ENCODE peak calls at places on chromosome 3, in six cellular contexts. M, K, O, B, F and N are unnamed samples.

GRCh38 chr3:143633816-143634215 is 214.5 kb downstream of the SLC9A9 start:
- DNase-seq in M (no peak), K (no peak), O (no peak), B (no peak), F (no peak), N (no peak)

GRCh38 chr3:192494176-192494575 is 233.2 kb downstream of the FGF12 start:
- DNase-seq in M (no peak), K (no peak), O (no peak), B (no peak), F (no peak), N (no peak)

GRCh38 chr3:189529468-189529867 is 101.7 kb upstream of the TP63 start:
- DNase-seq in M (no peak), K (no peak), O (no peak), B (no peak), F (no peak), N (no peak)

GRCh38 chr3:151430821-151431484 is 29.9 kb downstream of the IGSF10 start:
- DNase-seq in M (no peak), K (no peak), O (no peak), B (no peak), F (no peak), N (no peak)

GRCh38 chr3:39192490-39193092 is at the start of gene XIRP1:
- DNase-seq in M (peak), K (no peak), O (no peak), B (peak), F (no peak), N (no peak)

GRCh38 chr3:39401983-39402382 is 4.5 kb upstream of the RPSA start:
- DNase-seq in M (no peak), K (no peak), O (no peak), B (peak), F (no peak), N (no peak)

GRCh38 chr3:194935061-194935460 is 249.4 kb downstream of the FAM43A start:
- DNase-seq in M (no peak), K (no peak), O (no peak), B (no peak), F (no peak), N (no peak)

GRCh38 chr3:72171461-72171860 is 386.5 kb upstream of the PROK2 start:
- DNase-seq in M (no peak), K (no peak), O (no peak), B (no peak), F (no peak), N (no peak)

GRCh38 chr3:42661593-42662022 is 8.1 kb downstream of the ZBTB47 start:
- DNase-seq in M (no peak), K (no peak), O (no peak), B (no peak), F (no peak), N (no peak)

GRCh38 chr3:108505811-108506210 is 4.6 kb downstream of the MYH15 start:
- DNase-seq in M (no peak), K (no peak), O (no peak), B (no peak), F (no peak), N (no peak)

GRCh38 chr3:193857996-193858395 is 265.0 kb downstream of the OPA1 start:
- DNase-seq in M (no peak), K (no peak), O (no peak), B (peak), F (no peak), N (no peak)

GRCh38 chr3:54424283-54424682 is 301.9 kb downstream of the CACNA2D3 start:
- DNase-seq in M (no peak), K (no peak), O (no peak), B (no peak), F (no peak), N (no peak)

GRCh38 chr3:164537485-164537884 is 540.8 kb downstream of the SI start:
- DNase-seq in M (no peak), K (no peak), O (no peak), B (no peak), F (no peak), N (no peak)

GRCh38 chr3:167095976-167096375 is 284.1 kb downstream of the ZBBX start:
- DNase-seq in M (no peak), K (no peak), O (no peak), B (no peak), F (no peak), N (no peak)

GRCh38 chr3:87435926-87436630 is 159.7 kb upstream of the POU1F1 start:
- DNase-seq in M (no peak), K (no peak), O (no peak), B (no peak), F (no peak), N (no peak)

GRCh38 chr3:142863010-142863787 is 25.7 kb downstream of the PCOLCE2 start:
- DNase-seq in M (no peak), K (no peak), O (no peak), B (no peak), F (no peak), N (no peak)

GRCh38 chr3:89179355-89179997 is 72.1 kb downstream of the EPHA3 start:
- DNase-seq in M (no peak), K (no peak), O (no peak), B (no peak), F (no peak), N (no peak)

GRCh38 chr3:139772539-139773500 is 95.0 kb upstream of the NMNAT3 start:
- DNase-seq in M (no peak), K (no peak), O (no peak), B (peak), F (no peak), N (no peak)

GRCh38 chr3:48430359-48431101 is 644 bp upstream of the PLXNB1 start:
- DNase-seq in M (no peak), K (no peak), O (no peak), B (no peak), F (no peak), N (no peak)

GRCh38 chr3:136195258-136196063 is 674 bp downstream of the MSL2 start:
- DNase-seq in M (peak), K (peak), O (no peak), B (peak), F (peak), N (peak)

GRCh38 chr3:171169866-171170265 is 143.3 kb upstream of the SLC2A2 start:
- DNase-seq in M (no peak), K (no peak), O (no peak), B (no peak), F (no peak), N (no peak)

GRCh38 chr3:2937055-2937454 is 173.1 kb downstream of the IL5RA start:
- DNase-seq in M (no peak), K (no peak), O (no peak), B (no peak), F (no peak), N (no peak)

GRCh38 chr3:108406661-108407206 is 103.7 kb downstream of the MYH15 start:
- DNase-seq in M (no peak), K (peak), O (peak), B (peak), F (no peak), N (no peak)

GRCh38 chr3:127959873-127960272 is 44.8 kb downstream of the KBTBD12 start:
- DNase-seq in M (peak), K (no peak), O (peak), B (peak), F (no peak), N (no peak)

GRCh38 chr3:197256836-197257444 is 41.5 kb downstream of the DLG1 start:
- DNase-seq in M (no peak), K (peak), O (no peak), B (peak), F (no peak), N (no peak)

GRCh38 chr3:50623840-50624474 is 7.0 kb downstream of the MAPKAPK3 start:
- DNase-seq in M (no peak), K (no peak), O (no peak), B (peak), F (no peak), N (no peak)
- H3K27ac ChIP-seq in M (peak), K (peak), O (no peak), B (no peak), F (no peak), N (peak)

DNA sequence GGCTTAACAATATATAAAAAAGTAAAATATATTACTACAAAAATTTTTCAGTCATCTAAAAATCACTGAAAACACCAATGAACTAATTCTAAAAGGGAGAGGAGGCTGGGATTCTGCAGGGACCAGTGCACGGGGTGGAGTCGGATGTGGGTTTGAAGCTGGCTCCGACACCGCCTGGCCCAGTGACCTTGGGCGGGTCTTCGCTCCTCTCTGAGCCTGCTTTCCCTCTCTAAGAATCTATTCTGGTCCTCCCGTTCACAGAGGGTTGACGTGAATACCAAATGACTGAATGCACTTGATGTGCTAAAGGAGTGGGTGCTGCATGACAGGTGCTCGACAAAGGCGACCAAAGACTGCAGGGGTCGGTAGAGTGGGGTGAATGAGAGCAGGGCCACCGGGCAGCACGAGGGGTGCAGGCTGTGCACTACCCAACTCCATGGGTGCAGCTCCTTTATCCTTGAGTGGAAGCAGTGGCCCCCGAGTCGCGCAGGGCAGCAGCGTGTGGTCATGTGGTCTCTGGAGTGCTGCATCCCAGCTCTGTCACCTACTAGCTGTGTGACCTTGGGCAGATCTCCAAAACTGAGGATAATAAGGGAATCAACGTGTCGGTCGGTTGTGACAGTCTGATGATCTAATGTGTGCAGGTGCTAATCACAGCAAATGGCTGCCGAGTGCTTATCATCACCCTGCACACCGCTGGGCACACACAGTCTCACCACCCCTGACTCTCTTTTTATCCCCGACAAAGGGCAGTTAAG is 8.6 kb upstream of the IQSEC1 start:
- DNase-seq in M (peak), K (no peak), O (no peak), B (no peak), F (peak), N (no peak)
- TF ChIP-seq POLR2A in M (no peak), K (no peak), O (no peak), B (no peak), F (no peak), N (no peak)

GRCh38 chr3:4584537-4585249 is 91.5 kb downstream of the ITPR1 start:
- DNase-seq in M (peak), K (no peak), O (no peak), B (peak), F (no peak), N (no peak)
- TF ChIP-seq CTCF in M (peak), K (no peak), O (no peak), B (peak), F (peak), N (no peak)

GRCh38 chr3:66610548-66610909 is 109.7 kb upstream of the LRIG1 start:
- DNase-seq in M (no peak), K (no peak), O (no peak), B (no peak), F (no peak), N (no peak)

GRCh38 chr3:66620185-66620803 is 119.5 kb upstream of the LRIG1 start:
- DNase-seq in M (no peak), K (no peak), O (no peak), B (no peak), F (no peak), N (no peak)

GRCh38 chr3:66618066-66618465 is 117.2 kb upstream of the LRIG1 start:
- DNase-seq in M (no peak), K (no peak), O (no peak), B (peak), F (no peak), N (no peak)

GRCh38 chr3:66617351-66617750 is 116.5 kb upstream of the LRIG1 start:
- DNase-seq in M (no peak), K (no peak), O (no peak), B (no peak), F (no peak), N (no peak)

DNA sequence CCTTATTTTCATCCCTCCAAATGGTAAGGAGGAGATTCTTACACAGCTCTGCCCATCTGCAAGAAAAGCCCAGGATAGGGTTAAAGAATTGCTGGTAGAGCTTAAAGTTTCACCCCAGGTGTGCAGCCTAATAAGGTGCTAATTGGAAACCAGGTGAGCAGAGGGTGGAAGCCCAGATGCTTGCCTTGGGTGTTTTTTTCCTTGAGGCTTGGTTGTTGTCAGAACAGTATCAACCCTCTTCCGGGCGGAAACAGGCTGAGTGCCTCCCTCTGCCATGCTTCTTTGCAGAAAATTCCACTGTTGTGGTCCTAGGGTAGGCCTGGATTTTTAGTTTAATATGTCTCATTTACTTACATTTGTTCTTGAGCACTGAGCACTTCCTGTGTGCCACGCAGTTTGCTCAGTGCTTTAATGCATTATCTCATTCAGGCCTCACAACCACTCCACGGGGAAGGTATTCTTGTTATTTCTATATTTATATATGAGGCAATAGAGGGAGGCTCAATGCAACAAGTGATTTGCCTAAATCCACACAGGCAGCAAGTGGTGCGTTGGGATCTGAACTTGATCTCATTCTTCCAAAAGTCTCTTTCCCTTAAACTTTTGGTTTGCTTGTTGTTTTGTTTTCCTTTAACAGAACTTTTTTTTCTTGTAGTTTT is 115.0 kb upstream of the LRIG1 start:
- DNase-seq in M (no peak), K (no peak), O (no peak), B (peak), F (no peak), N (no peak)
- H3K27ac ChIP-seq in M (peak), K (no peak), O (no peak), B (peak), F (no peak), N (no peak)

GRCh38 chr3:159852821-159853505 is 135.7 kb upstream of the IL12A start:
- DNase-seq in M (peak), K (no peak), O (peak), B (peak), F (no peak), N (no peak)
- TF ChIP-seq POLR2A in M (no peak), K (no peak), O (no peak), B (peak), F (peak), N (peak)

DNA sequence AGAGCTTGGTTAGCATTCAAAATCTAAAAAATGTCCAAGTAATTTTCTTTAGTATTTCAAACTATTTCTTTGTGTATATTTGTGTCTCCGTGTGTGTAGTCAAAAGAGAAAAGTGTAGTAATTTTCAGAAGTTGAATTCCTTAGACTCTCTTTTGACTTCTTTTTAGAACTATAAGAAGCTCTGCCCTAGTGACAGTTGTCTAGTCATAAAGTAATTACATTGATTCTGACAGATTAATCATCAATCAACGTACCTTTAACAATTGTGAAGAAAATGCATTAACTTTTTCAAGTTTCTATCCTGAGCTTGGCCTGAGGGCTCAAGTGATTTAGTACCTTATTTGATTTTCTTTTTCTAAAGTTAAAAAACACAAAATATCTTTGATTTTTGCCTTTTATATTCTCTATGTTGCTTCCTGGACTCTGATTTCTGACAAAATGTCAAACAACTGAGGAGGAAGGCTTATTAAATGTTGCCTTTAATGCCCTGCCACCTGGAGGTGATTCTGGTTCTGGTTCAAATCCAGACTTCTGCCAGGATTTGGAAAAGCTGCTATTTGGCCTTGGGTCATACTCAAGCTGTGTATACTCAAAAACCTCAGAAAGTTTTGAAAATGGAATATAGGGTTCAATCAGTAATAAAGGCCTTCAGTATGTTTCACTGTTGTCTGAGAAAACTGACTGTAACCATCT is 653.6 kb downstream of the NSUN3 start:
- DNase-seq in M (no peak), K (no peak), O (no peak), B (no peak), F (no peak), N (no peak)
- TF ChIP-seq CTCF in M (no peak), K (no peak), O (peak), B (no peak), F (peak), N (no peak)

GRCh38 chr3:185717627-185718330 is 107.1 kb downstream of the IGF2BP2 start:
- DNase-seq in M (no peak), K (no peak), O (no peak), B (no peak), F (no peak), N (no peak)
- H3K27ac ChIP-seq in M (no peak), K (no peak), O (no peak), B (peak), F (no peak), N (peak)

DNA sequence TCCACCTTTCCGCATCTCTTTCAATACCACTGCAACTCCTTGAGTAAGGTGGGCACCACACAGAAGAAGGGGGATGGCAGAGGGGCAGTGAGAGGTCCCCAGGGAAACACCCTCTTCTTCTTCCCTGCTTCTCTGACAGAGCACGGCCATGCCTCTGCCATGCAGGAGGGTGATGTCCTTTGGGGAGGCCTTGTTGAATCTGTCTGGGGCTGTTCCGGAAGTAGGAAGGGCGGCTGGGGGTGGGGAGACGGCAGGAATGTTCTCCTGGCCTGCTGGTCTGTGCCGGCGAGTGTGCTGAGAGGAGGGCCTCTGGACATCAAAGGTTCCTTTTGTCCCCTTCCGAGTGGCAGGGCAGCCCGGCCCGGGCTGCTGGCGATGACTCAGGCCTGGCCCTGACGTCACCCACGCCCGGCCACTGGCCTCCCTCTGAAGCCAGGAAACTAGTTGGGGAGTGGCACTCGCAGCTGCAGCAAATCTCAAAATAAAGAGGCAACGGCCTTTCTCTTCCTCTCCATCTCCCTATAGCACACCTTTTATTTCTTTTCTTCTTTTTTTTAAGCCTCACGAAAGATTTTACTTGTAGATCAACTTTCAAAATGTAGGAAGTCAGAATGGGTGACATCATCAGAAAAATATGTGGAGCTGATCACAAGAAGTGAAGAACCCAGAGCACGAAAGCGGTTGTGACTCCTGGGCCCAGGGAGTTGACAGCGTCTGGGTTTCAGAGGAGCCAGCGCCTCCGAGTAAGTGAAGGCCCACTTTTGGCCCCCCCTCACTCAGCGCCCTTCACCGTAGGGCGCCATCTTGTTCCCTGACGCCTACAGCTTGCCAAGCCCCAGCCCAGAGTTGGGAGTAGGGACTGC is at the start of gene ZBTB38:
- DNase-seq in M (peak), K (peak), O (peak), B (peak), F (peak), N (peak)
- TF ChIP-seq POLR2A in M (no peak), K (peak), O (peak), B (peak), F (peak), N (no peak)

DNA sequence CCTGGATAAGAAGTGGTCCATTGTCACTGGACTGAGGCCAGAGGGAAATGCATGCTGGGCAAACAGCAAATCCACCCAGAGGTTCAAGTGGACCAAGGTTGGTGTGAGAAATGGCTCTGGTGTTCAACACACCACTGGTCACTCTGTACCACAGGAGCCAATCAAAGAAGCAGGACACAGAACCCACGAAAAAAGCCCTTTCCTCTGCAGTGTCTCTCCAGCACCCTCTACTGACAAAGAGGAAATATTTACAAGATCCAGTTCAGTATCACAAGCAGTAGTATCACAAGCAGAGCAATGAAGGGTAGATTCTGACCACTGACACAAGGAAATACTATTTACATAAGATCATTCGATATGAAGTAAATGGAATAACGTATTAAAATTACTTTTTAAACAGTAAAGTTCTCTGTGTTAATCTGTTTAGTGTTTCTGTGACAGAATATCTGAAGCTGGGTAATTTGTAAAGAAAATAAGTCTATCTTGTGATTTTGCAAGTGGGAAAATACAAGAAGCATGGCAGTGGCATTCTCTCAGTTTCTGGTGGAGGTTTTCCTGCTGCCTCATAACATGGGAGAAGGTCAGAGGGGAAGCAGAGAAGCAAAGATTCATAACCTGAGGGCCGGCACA is 390.7 kb downstream of the EFHB start:
- DNase-seq in M (no peak), K (peak), O (no peak), B (no peak), F (no peak), N (no peak)
- TF ChIP-seq CTCF in M (peak), K (peak), O (peak), B (no peak), F (peak), N (no peak)